ENCODE peak calls at places on chromosomes 12 and 14, in nine cellular contexts. L, S, B, F, U, R, G, I and Z are unnamed samples. For H3K4me1, the result is how much of the 10 kb centered on the place peaks cover.

GRCh38 chr12:45244561-45245348 is 28.9 kb downstream of the ANO6 start:
- DNase-seq in S (no peak), U (peak), F (peak), G (no peak), B (no peak), R (peak), L (peak), I (no peak), Z (no peak)

GRCh38 chr12:39581592-39581991 is 38.0 kb downstream of the ABCD2 start:
- DNase-seq in L (peak), G (peak), S (no peak), B (peak), F (no peak), I (no peak), R (no peak), U (peak), Z (no peak)

GRCh38 chr12:53418221-53418620 is 5.4 kb upstream of the AMHR2 start:
- DNase-seq in L (no peak), I (no peak), B (no peak), S (no peak), U (no peak), F (no peak), R (no peak), G (no peak), Z (no peak)

GRCh38 chr14:93935213-93935612 is 8.1 kb downstream of the FAM181A start:
- DNase-seq in I (no peak), S (no peak), F (no peak), R (no peak), B (no peak), U (no peak), G (no peak), L (no peak), Z (no peak)

GRCh38 chr14:92551066-92551841 is 37.7 kb downstream of the RIN3 start:
- DNase-seq in F (no peak), R (peak), B (no peak), U (no peak), G (no peak), I (no peak), S (no peak), L (no peak), Z (no peak)

GRCh38 chr14:96482986-96483385 is 19.2 kb upstream of the PAPOLA start:
- DNase-seq in B (no peak), S (no peak), R (no peak), U (no peak), G (no peak), I (no peak), F (no peak), L (no peak), Z (no peak)

GRCh38 chr12:103495783-103496456 is at the start of gene C12orf42:
- DNase-seq in L (peak), I (no peak), F (no peak), G (peak), B (peak), R (peak), S (peak), U (peak), Z (no peak)

GRCh38 chr12:121797937-121798801 is 4.7 kb upstream of the RHOF start:
- DNase-seq in G (peak), L (peak), S (peak), U (peak), I (no peak), B (no peak), F (peak), R (no peak), Z (peak)

GRCh38 chr12:27635349-27635972 is 60.8 kb upstream of the REP15 start:
- DNase-seq in I (no peak), G (peak), L (peak), R (peak), F (peak), U (peak), S (peak), B (peak), Z (no peak)

GRCh38 chr14:102903889-102904512 is 18.5 kb upstream of the AMN start:
- DNase-seq in B (no peak), F (no peak), U (no peak), R (no peak), G (no peak), S (no peak), L (no peak), I (no peak), Z (no peak)

GRCh38 chr12:103334447-103334846 is 161.3 kb downstream of the C12orf42 start:
- DNase-seq in G (no peak), F (no peak), R (no peak), U (no peak), L (no peak), S (no peak), B (no peak), I (no peak), Z (no peak)

GRCh38 chr14:21096889-21097615 is 1.4 kb downstream of the ZNF219 start:
- DNase-seq in U (no peak), S (peak), R (no peak), B (no peak), G (no peak), L (no peak), I (no peak), F (peak), Z (no peak)

GRCh38 chr14:48384786-48385185 is 709.4 kb upstream of the MDGA2 start:
- DNase-seq in I (no peak), S (no peak), F (no peak), R (no peak), L (no peak), B (no peak), G (no peak), U (no peak), Z (no peak)

GRCh38 chr14:102885686-102886447 is 36.6 kb upstream of the AMN start:
- DNase-seq in I (no peak), F (peak), U (peak), B (no peak), R (no peak), S (peak), G (no peak), L (no peak), Z (no peak)

GRCh38 chr14:92160619-92161018 is 38.9 kb downstream of the CPSF2 start:
- DNase-seq in B (peak), R (no peak), L (peak), F (peak), I (no peak), S (no peak), G (no peak), U (peak), Z (no peak)

GRCh38 chr12:7162691-7163114 is 26.8 kb upstream of the PEX5 start:
- DNase-seq in G (no peak), F (peak), I (peak), R (no peak), L (no peak), B (peak), S (peak), U (peak), Z (no peak)

GRCh38 chr12:48601013-48601756 is 31.3 kb upstream of the LALBA start:
- DNase-seq in U (peak), R (no peak), I (peak), B (peak), F (no peak), G (no peak), S (peak), L (peak), Z (no peak)

GRCh38 chr14:72201645-72202044 is 269.4 kb downstream of the RGS6 start:
- DNase-seq in S (no peak), R (peak), F (no peak), B (no peak), I (no peak), L (no peak), G (no peak), U (no peak), Z (no peak)

GRCh38 chr12:119940881-119941280 is 48.2 kb upstream of the BICDL1 start:
- DNase-seq in U (peak), F (no peak), L (peak), S (no peak), G (peak), R (no peak), B (peak), I (no peak), Z (no peak)

GRCh38 chr14:65336191-65336591 is 76.3 kb upstream of the FUT8 start:
- DNase-seq in U (peak), R (no peak), I (no peak), L (peak), B (no peak), G (no peak), F (peak), S (no peak), Z (peak)

GRCh38 chr14:48350971-48351370 is 675.6 kb upstream of the MDGA2 start:
- DNase-seq in S (peak), I (no peak), B (peak), U (peak), G (no peak), R (no peak), F (peak), L (no peak), Z (no peak)

GRCh38 chr12:79927772-79928474 is 7.0 kb downstream of the PPP1R12A start:
- DNase-seq in I (no peak), B (peak), S (no peak), L (no peak), U (peak), F (no peak), G (no peak), R (peak), Z (peak)
- H3K4me1 ChIP-seq in I (under half), B (under half), S (under half), L (under half), U (under half), F (under half), G (under half), R (under half), Z (half or more)

GRCh38 chr12:105331805-105332251 is 1.3 kb downstream of the C12orf75 start:
- DNase-seq in G (no peak), I (no peak), U (no peak), F (peak), B (no peak), S (peak), L (peak), R (peak), Z (peak)

GRCh38 chr12:105334568-105334967 is 4.1 kb downstream of the C12orf75 start:
- DNase-seq in I (no peak), L (peak), F (peak), U (peak), S (peak), G (no peak), R (no peak), B (peak), Z (no peak)

GRCh38 chr12:105335856-105336255 is 5.4 kb downstream of the C12orf75 start:
- DNase-seq in G (no peak), F (no peak), R (no peak), L (no peak), U (no peak), I (no peak), B (no peak), S (no peak), Z (no peak)

GRCh38 chr12:105332925-105333324 is 2.4 kb downstream of the C12orf75 start:
- DNase-seq in U (no peak), F (peak), L (no peak), S (no peak), G (no peak), R (no peak), B (no peak), I (no peak), Z (no peak)

DNA sequence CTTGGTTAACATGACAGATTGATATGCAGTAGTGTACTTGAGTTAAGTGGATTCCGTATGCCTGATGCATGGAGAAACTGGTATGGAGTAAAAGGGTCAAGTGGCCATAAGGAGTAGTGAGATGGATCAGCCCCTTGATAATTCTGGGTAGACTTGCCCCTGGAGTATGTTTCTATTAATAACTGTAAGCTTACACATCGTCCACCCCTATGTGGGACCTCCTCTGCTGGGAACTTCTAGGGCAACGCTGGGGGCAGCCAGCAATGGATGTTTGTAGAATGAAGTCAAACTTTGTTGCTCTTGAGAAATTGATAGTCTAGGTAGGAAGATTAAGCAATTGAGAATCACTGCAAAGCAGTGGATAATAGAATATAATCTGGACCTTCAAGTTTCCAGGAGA is 3.5 kb downstream of the C12orf75 start:
- DNase-seq in U (peak), I (no peak), B (no peak), S (no peak), L (peak), R (no peak), G (no peak), F (peak), Z (no peak)
- H3K4me2 ChIP-seq in U (peak), I (no peak), B (no peak), S (no peak), L (peak), R (no peak), G (no peak), F (peak), Z (peak)

DNA sequence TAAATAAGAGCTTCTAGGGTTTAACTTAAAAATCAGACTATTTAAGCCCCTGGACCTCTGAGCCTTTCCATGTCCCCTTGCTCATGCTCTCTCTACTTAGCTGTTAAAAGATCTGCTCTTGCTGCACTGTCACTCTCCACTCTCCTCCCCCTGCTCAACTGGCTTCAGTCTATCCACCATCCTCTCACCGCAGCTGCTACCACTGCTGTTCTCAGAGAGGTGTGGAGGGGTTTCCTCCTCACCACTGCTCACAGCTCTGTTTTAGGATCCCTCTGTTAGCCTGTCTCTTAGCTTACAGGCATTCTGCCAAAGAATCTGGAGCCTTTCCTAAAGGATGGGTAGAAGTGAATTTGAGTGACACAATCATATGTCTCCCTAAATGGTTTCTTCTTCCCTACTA is 43.7 kb upstream of the ATP2B1 start:
- DNase-seq in F (no peak), S (no peak), B (no peak), R (no peak), L (no peak), G (no peak), U (no peak), I (no peak), Z (peak)
- H3K9ac ChIP-seq in F (no peak), S (no peak), B (no peak), R (no peak), L (no peak), G (no peak), U (no peak), I (no peak), Z (no peak)

GRCh38 chr12:108449478-108449877 is 65.6 kb upstream of the FICD start:
- DNase-seq in R (no peak), U (no peak), L (no peak), S (peak), G (no peak), I (no peak), F (no peak), B (no peak), Z (no peak)

GRCh38 chr12:108442910-108443309 is 72.2 kb upstream of the FICD start:
- DNase-seq in G (no peak), L (no peak), U (no peak), I (no peak), F (no peak), R (no peak), S (no peak), B (no peak), Z (no peak)

GRCh38 chr12:108448246-108448645 is 66.8 kb upstream of the FICD start:
- DNase-seq in S (no peak), G (no peak), F (no peak), U (no peak), I (no peak), L (no peak), R (no peak), B (no peak), Z (no peak)

GRCh38 chr12:108446766-108447165 is 68.3 kb upstream of the FICD start:
- DNase-seq in I (no peak), U (peak), G (no peak), B (peak), F (peak), L (no peak), S (peak), R (no peak), Z (no peak)

DNA sequence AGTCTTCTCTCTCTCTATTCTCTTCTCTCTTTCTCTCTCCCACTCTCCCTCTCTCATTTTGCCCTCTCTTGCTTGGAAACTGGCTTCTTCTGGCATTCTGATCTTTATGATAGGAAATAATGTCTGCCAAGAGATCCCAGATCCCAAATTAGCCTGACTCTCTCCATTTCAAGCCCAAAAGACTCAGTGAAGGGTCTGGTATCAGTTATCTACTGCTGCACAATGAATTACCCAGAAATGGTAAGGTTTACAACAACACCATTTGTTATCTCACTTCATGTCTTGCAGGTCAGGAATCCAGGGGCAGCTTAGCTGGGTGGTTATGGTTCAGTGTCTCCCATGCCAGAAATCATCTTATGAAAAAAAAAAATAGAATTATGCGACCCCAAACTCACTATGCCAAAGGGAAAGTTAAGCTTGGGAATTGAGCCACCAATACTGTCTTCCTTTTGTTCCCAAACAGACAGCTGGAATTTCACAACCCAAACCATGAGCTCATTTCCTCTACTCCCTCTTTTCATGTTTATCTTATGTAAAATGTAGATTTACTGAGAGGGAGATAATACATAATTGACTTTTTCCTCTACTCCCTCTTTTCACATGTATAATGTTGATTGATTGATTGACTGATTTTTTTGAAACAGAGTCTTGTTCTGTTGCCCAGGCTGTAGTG is 67.8 kb upstream of the FICD start:
- DNase-seq in S (peak), F (no peak), U (peak), B (no peak), G (no peak), R (no peak), I (no peak), L (peak), Z (no peak)
- H3K4me1 ChIP-seq in S (under half), F (under half), U (under half), B (under half), G (under half), R (under half), I (under half), L (under half), Z (under half)

GRCh38 chr12:93602897-93603668 is 30.6 kb downstream of the SOCS2 start:
- DNase-seq in I (no peak), U (no peak), R (no peak), L (no peak), G (no peak), B (no peak), F (no peak), S (no peak), Z (no peak)
- H3K4me2 ChIP-seq in I (no peak), U (no peak), R (no peak), L (peak), G (no peak), B (no peak), F (no peak), S (no peak), Z (no peak)

DNA sequence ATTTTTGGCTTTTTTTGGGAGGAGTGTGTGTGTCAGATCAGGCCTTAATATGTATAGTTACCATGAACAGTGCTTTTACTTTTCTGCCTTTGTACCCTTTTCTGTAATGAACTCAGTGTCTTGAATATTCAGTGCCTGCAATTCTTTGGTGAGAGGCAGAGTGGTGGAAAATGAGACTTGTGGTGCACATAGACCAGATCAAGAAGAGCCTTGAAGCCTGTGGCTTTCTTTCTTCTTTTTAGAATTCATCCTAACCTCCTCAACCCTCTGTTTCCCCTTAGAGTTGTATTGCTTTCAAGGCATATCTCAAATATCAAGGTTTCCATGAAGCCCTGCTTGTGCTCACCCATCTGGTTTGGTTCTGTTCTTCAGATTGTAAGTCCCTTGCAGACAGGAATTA is 2.6 kb downstream of the YLPM1 start:
- DNase-seq in S (no peak), G (peak), U (no peak), R (no peak), F (no peak), I (no peak), B (no peak), L (no peak), Z (peak)
- H3K9ac ChIP-seq in S (peak), G (peak), U (peak), R (no peak), F (no peak), I (no peak), B (peak), L (no peak), Z (peak)

DNA sequence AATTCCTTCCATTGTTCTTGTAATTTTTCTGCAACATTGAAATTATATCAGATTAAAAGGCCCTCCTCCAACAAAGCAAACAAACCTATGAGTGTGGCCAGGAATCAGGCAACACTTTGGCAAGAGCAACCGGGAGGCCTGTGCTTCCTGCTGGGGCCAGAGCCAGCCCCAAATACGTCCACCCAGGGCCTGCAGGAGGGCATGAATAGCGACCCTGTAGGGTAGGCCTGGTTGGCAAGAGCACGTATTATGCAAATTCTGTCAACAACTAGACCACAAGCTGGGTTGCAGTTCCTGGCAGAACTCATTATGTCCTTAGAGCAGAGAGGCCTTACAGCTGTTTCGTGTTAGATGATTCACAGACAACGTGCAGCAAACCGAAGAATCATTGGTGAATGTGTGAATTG is 26.9 kb upstream of the LGALS3 start:
- DNase-seq in I (no peak), G (peak), R (peak), F (peak), S (peak), U (peak), B (peak), L (peak), Z (no peak)
- H3K4me1 ChIP-seq in I (under half), G (under half), R (under half), F (under half), S (under half), U (under half), B (under half), L (under half), Z (under half)